ENCODE peak calls at places on chromosomes 6 and 20, in four cellular contexts. E, Q, R and D are unnamed samples.

GRCh38 chr6:32432050-32432450 is 7.6 kb upstream of the HLA-DRA start:
- DNase-seq in E (peak), Q (no peak), R (no peak), D (no peak)

GRCh38 chr6:90870561-90870960 is 283.7 kb upstream of the MAP3K7 start:
- DNase-seq in E (peak), R (no peak), Q (no peak), D (no peak)

GRCh38 chr6:159959165-159959975 is 9.5 kb upstream of the IGF2R start:
- DNase-seq in Q (peak), E (no peak), R (no peak), D (no peak)

GRCh38 chr6:138253731-138254130 is 35.4 kb upstream of the PBOV1 start:
- DNase-seq in Q (no peak), R (no peak), E (no peak), D (no peak)

GRCh38 chr20:19770375-19770774 is 12.3 kb downstream of the RIN2 start:
- DNase-seq in Q (no peak), E (no peak), R (no peak), D (no peak)

GRCh38 chr6:38603966-38604365 is 35.8 kb downstream of the BTBD9 start:
- DNase-seq in Q (no peak), E (no peak), R (no peak), D (no peak)

GRCh38 chr20:2767768-2768631 is 32.4 kb downstream of the CPXM1 start:
- DNase-seq in Q (no peak), R (peak), E (peak), D (no peak)

GRCh38 chr6:63750400-63750799 is 114.8 kb downstream of the PHF3 start:
- DNase-seq in R (no peak), Q (no peak), E (no peak), D (no peak)

GRCh38 chr6:13101985-13102384 is 226.4 kb downstream of the TBC1D7 start:
- DNase-seq in Q (no peak), R (no peak), E (no peak), D (no peak)

GRCh38 chr20:47561175-47561574 is 59.5 kb downstream of the NCOA3 start:
- DNase-seq in Q (no peak), R (no peak), E (no peak), D (no peak)

GRCh38 chr6:44662461-44663121 is 275.1 kb downstream of the CDC5L start:
- DNase-seq in R (no peak), E (no peak), Q (no peak), D (no peak)

GRCh38 chr6:137765044-137765443 is 102.0 kb upstream of the TNFAIP3 start:
- DNase-seq in E (peak), R (no peak), Q (no peak), D (no peak)

GRCh38 chr6:44386364-44386928 is 1.1 kb upstream of the CDC5L start:
- DNase-seq in E (no peak), Q (no peak), R (peak), D (no peak)

GRCh38 chr6:49430187-49430586 is 32.9 kb downstream of the MMUT start:
- DNase-seq in E (peak), Q (no peak), R (no peak), D (no peak)

GRCh38 chr6:3683331-3683730 is 68.2 kb downstream of the PXDC1 start:
- DNase-seq in E (no peak), R (no peak), Q (no peak), D (no peak)

GRCh38 chr20:23433628-23434027 is 5.9 kb upstream of the CSTL1 start:
- DNase-seq in E (no peak), R (no peak), Q (no peak), D (no peak)

GRCh38 chr6:132058975-132059374 is 107.8 kb upstream of the CCN2 start:
- DNase-seq in Q (no peak), R (no peak), E (no peak), D (no peak)

GRCh38 chr6:16805190-16805860 is 44.1 kb upstream of the ATXN1 start:
- DNase-seq in R (no peak), E (peak), Q (no peak), D (no peak)

GRCh38 chr6:142013875-142014495 is 118.7 kb upstream of the GJE1 start:
- DNase-seq in R (no peak), Q (no peak), E (peak), D (no peak)

GRCh38 chr20:40978761-40979160 is 49.9 kb upstream of the TOP1 start:
- DNase-seq in R (no peak), Q (no peak), E (no peak), D (no peak)

GRCh38 chr20:24779886-24780285 is 169.2 kb upstream of the CST7 start:
- DNase-seq in Q (peak), E (no peak), R (no peak), D (no peak)

GRCh38 chr20:1469306-1469905 is 2.8 kb upstream of the NSFL1C start:
- DNase-seq in R (no peak), Q (no peak), E (no peak), D (no peak)

GRCh38 chr6:82237013-82237412 is 10.5 kb downstream of the IBTK start:
- DNase-seq in E (no peak), Q (no peak), R (no peak), D (peak)

GRCh38 chr6:147203311-147204059 is 732 bp upstream of the STXBP5 start:
- DNase-seq in R (peak), Q (peak), E (peak), D (peak)

GRCh38 chr20:36836591-36837329 is 39.2 kb upstream of the TLDC2 start:
- DNase-seq in E (peak), R (no peak), Q (peak), D (peak)

GRCh38 chr6:149077208-149077607 is 240.3 kb upstream of the TAB2 start:
- DNase-seq in E (no peak), Q (no peak), R (no peak), D (no peak)

GRCh38 chr6:79152269-79152737 is 74.2 kb upstream of the PHIP start:
- DNase-seq in E (peak), R (no peak), Q (no peak), D (no peak)
- H3K27ac ChIP-seq in E (no peak), R (no peak), Q (no peak), D (peak)

DNA sequence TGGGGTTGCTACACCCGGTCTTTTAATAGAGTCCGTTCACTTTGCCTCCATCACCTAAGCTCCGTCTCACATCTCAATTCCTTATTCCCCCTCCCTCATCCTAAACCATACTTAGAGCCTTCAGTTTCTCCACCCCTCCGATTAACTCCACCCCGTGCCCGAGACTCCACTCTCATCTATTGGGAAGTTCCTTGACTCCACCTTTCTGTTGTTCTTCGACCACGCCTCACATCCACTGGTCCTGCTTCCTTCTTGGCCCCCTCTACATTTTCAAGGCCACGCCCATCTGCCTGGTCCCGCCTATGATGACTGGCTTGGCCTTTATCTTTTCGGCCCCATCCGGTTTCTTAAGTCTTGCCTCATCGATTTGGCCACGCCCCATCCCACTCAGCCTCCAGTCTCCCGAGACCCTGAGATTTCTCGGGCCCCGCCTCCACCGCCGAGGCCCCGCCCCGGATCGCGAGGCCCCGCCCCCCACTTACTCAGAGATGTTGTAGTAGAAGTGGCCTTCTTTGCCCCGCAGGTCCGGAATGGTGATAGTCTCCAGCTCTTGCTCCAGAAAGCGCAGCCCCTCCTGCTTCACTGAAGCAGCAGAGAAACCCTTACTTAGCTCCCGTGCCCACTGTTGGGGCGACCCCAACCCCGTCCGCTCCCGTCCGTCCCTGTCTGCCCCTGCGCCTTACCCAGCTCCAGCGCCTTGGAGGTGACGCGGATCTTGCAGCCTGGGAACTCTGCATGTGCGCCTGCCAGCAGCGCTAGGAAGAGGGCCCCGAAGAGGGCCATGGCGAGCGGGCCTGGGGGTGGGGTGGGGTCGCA is 1.1 kb downstream of the PLTP start:
- DNase-seq in R (peak), E (peak), Q (peak), D (peak)
- H3K27ac ChIP-seq in R (peak), E (peak), Q (peak), D (peak)

GRCh38 chr20:46298374-46298773 is 9.9 kb downstream of the CDH22 start:
- DNase-seq in R (no peak), E (no peak), Q (no peak), D (no peak)

GRCh38 chr20:46303176-46303956 is 4.9 kb downstream of the CDH22 start:
- DNase-seq in Q (no peak), R (no peak), E (no peak), D (no peak)

GRCh38 chr20:46299078-46299477 is 9.2 kb downstream of the CDH22 start:
- DNase-seq in Q (no peak), R (no peak), E (no peak), D (no peak)

GRCh38 chr20:46302119-46302518 is 6.2 kb downstream of the CDH22 start:
- DNase-seq in Q (no peak), E (no peak), R (no peak), D (no peak)

DNA sequence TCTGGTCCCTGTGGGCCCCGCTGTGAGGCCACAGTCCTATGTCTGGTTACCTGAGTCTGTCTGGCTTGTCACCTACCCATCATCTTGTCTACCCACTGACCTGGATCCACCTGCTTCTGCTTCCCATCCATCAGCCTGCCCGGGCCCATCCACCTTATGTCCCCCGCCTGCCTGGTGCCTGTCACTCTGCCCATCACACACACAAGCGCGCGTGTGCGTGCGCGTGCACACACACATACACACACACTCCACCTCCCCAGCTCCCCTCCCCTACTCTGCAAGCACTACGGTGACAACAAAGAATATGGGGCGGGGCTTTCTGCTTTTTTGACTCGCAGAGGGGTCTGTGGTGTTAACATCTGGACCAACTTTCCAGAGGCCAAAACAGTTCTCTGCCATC is 8.0 kb downstream of the CDH22 start:
- DNase-seq in E (no peak), R (no peak), Q (no peak), D (no peak)
- H3K27ac ChIP-seq in E (no peak), R (no peak), Q (no peak), D (no peak)

GRCh38 chr6:108609276-108609769 is 48.6 kb downstream of the FOXO3 start:
- DNase-seq in R (no peak), E (peak), Q (no peak), D (no peak)
- H3K27ac ChIP-seq in R (peak), E (peak), Q (peak), D (no peak)